ENCODE peak calls at places on chromosome 2, in six cellular contexts. V, M, S, E, Y and P are unnamed samples.

GRCh38 chr2:122651236-122651635 is 895.8 kb downstream of the TSN start:
- DNase-seq in S (no peak), M (no peak), E (no peak), V (no peak), Y (no peak), P (no peak)

GRCh38 chr2:232523682-232524597 is 2.0 kb upstream of the CHRND start:
- DNase-seq in Y (peak), V (no peak), M (no peak), E (no peak), S (peak), P (peak)

GRCh38 chr2:78992807-78993517 is 32.5 kb upstream of the REG3G start:
- DNase-seq in Y (no peak), M (no peak), S (peak), V (no peak), E (no peak), P (peak)

GRCh38 chr2:16281451-16282330 is 341.3 kb downstream of the MYCN start:
- DNase-seq in S (peak), Y (peak), E (no peak), V (no peak), M (no peak), P (no peak)

GRCh38 chr2:96095116-96095636 is 21.2 kb downstream of the ADRA2B start:
- DNase-seq in E (no peak), S (no peak), M (no peak), V (peak), Y (no peak), P (no peak)

GRCh38 chr2:95069465-95069864 is 44.0 kb downstream of the MAL start:
- DNase-seq in E (no peak), V (peak), M (no peak), Y (no peak), S (no peak), P (no peak)

GRCh38 chr2:167406558-167406957 is 518.3 kb downstream of the XIRP2 start:
- DNase-seq in Y (no peak), E (no peak), M (no peak), S (no peak), V (no peak), P (no peak)

GRCh38 chr2:44753552-44754285 is 187.8 kb upstream of the SIX3 start:
- DNase-seq in S (no peak), V (no peak), E (no peak), M (no peak), Y (no peak), P (no peak)

GRCh38 chr2:217314021-217314460 is 454.2 kb upstream of the TNP1 start:
- DNase-seq in E (no peak), S (no peak), M (no peak), Y (no peak), V (no peak), P (no peak)

GRCh38 chr2:232502901-232503791 is 15.5 kb upstream of the ECEL1 start:
- DNase-seq in M (no peak), Y (peak), V (no peak), S (no peak), E (no peak), P (peak)

GRCh38 chr2:131092409-131093065 is 723 bp downstream of the FAM168B start:
- DNase-seq in M (no peak), Y (no peak), E (no peak), S (no peak), V (no peak), P (no peak)

GRCh38 chr2:131094655-131095281 is 1.5 kb upstream of the FAM168B start:
- DNase-seq in S (no peak), Y (no peak), E (no peak), V (no peak), M (no peak), P (no peak)

DNA sequence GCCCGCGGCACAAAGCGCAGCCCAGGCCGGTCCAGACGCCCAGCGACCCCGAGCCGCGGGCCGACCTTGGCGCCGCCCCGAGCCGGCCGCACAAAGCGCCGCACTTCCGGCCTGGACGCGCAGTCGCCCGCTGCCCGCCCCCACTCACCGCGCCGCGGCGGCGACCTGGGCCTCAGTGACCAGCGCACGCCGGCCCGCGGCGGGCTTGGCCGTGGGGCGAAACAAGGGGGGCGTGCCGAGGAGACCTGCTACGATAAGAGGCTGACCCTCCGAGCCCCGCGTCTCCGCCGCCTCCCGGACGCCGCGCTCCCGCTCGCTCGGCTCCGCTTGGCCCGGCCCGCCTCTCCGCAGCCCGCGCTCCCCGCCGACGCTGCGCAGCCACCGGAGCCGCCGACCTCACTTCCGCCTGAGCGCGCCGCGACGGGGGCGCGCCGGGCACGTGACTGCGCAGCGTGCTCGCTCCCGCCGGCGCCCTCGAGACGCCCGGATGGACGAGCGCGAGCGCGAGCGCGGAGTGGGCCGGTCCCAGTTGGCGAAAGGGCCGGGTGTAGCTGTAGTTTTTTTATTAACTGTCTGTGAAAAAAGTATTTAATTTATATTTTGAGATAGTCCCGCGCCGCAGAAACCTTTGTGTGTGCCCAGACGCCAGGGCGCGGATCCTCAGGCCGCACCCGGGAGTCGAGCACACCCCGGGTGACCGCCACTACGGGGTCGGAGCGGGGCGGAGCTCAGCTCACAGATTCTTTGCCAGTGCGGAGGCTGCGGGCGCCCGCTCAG is at the start of gene FAM168B:
- DNase-seq in M (peak), Y (peak), S (peak), V (peak), E (peak), P (peak)
- TF ChIP-seq POLR2AphosphoS5 in M (peak), Y (peak), S (peak), V (peak), E (peak), P (peak)

DNA sequence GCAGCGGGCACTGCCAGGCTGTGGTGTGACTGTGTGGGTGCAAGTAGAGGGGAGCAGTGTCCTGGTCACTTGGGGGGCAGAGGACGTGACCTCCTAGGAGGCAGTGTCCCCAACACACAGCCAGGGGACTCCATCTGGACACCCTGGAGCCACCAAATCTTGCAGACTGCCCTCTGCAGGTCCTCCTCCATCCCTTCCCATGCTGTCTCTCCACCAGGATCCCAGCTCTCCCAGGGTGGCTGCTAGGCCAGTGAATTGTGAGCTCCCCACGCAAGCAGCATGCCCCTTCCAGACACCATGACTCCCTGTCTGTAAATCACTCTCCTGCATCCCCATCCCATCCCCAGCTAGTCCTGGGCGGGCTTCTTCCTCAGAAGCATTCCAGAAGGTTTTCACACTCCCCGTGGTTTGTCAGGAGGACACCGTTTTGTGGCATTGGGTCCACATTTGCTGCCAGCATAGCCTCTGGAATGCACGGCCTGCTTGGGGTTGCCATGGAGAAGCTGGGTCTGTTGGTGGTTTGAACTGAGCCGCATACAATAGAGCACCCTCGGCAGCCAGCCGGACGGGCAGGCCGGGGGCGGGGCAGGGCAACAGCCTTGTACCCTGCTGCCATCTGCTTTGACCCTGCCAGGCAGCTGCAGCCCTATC is 210.7 kb downstream of the KLHL29 start:
- DNase-seq in M (peak), S (no peak), Y (no peak), E (no peak), V (peak), P (no peak)
- TF ChIP-seq POLR2AphosphoS5 in M (no peak), S (no peak), Y (no peak), E (no peak), V (no peak), P (no peak)

GRCh38 chr2:128069769-128070168 is 21.2 kb upstream of the UGGT1 start:
- DNase-seq in Y (no peak), M (no peak), V (no peak), E (no peak), S (no peak), P (no peak)
- TF ChIP-seq POLR2AphosphoS5 in Y (no peak), M (no peak), V (no peak), E (no peak), S (no peak), P (no peak)

GRCh38 chr2:109322646-109323045 is 193.6 kb downstream of the SH3RF3 start:
- DNase-seq in E (no peak), V (no peak), S (no peak), M (no peak), Y (no peak), P (no peak)

GRCh38 chr2:109324859-109325258 is 195.9 kb downstream of the SH3RF3 start:
- DNase-seq in M (no peak), Y (no peak), V (peak), S (no peak), E (no peak), P (peak)

GRCh38 chr2:109321570-109321969 is 192.6 kb downstream of the SH3RF3 start:
- DNase-seq in S (no peak), M (no peak), Y (no peak), E (no peak), V (no peak), P (no peak)

GRCh38 chr2:109320195-109320935 is 191.4 kb downstream of the SH3RF3 start:
- DNase-seq in Y (no peak), V (no peak), E (no peak), M (no peak), S (no peak), P (no peak)

GRCh38 chr2:109322111-109322510 is 193.1 kb downstream of the SH3RF3 start:
- DNase-seq in V (peak), Y (no peak), M (no peak), E (no peak), S (no peak), P (peak)
- TF ChIP-seq POLR2AphosphoS5 in V (peak), Y (no peak), M (no peak), E (no peak), S (no peak), P (peak)

DNA sequence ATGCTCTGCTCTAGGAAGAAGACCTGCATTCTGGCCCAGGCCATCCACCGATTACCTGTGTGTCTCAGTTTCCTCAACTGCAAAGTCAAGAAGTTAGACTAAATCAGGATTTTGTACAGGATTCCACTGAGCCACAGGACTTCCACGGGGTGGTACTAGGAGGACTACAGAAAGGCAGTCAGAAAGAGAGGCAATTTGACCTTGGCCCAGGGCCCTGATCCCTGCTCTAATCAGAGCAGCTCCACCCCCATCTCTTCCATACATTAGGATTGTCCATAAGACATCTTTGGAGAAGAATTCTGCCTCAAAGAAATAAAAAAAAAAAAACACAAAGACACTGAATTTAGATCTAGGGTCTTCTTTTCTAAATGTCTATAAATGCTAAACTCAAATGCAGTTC is 52.8 kb upstream of the TSPYL6 start:
- DNase-seq in S (no peak), V (no peak), M (no peak), Y (no peak), E (no peak), P (no peak)
- TF ChIP-seq POLR2AphosphoS5 in S (no peak), V (no peak), M (no peak), Y (no peak), E (no peak), P (no peak)

GRCh38 chr2:235418918-235419317 is 74.9 kb upstream of the AGAP1 start:
- DNase-seq in M (no peak), V (no peak), E (no peak), Y (no peak), S (no peak), P (no peak)

GRCh38 chr2:235414422-235414821 is 79.4 kb upstream of the AGAP1 start:
- DNase-seq in E (no peak), M (no peak), Y (no peak), V (no peak), S (no peak), P (no peak)

GRCh38 chr2:235416816-235417499 is 76.9 kb upstream of the AGAP1 start:
- DNase-seq in Y (no peak), E (no peak), V (no peak), S (no peak), M (no peak), P (no peak)

GRCh38 chr2:235421618-235422017 is 72.2 kb upstream of the AGAP1 start:
- DNase-seq in S (no peak), E (no peak), V (no peak), Y (no peak), M (no peak), P (no peak)

DNA sequence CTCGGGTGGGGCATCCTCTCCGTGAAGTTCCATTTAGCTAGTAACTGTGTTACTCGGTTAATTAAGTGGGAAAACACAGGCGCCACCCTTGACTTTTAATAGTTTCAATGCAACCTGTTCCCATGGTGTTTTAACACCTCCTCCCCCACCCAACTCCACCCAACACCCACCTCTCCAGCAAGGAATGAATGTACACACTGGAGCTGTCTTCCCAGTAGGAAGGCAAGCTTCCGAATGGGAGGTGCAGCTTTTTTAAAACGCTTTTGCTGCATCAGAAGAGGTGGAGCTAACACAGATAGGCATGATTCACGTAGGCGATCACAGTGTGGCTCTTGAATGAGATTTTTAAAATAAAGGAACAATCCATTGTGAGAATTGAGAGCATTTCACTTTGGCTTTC is 73.8 kb upstream of the AGAP1 start:
- DNase-seq in E (no peak), V (no peak), S (no peak), M (no peak), Y (no peak), P (no peak)
- TF ChIP-seq POLR2AphosphoS5 in E (no peak), V (no peak), S (no peak), M (no peak), Y (no peak), P (no peak)

GRCh38 chr2:206452750-206453149 is 9.4 kb downstream of the ADAM23 start:
- DNase-seq in M (no peak), S (no peak), V (no peak), E (no peak), Y (no peak), P (no peak)
- TF ChIP-seq POLR2AphosphoS5 in M (no peak), S (no peak), V (no peak), E (no peak), Y (no peak), P (no peak)

GRCh38 chr2:9378433-9379371 is 44.6 kb downstream of the ITGB1BP1 start:
- DNase-seq in V (peak), M (no peak), E (no peak), Y (no peak), S (no peak), P (peak)
- TF ChIP-seq POLR2AphosphoS5 in V (no peak), M (no peak), E (no peak), Y (no peak), S (no peak), P (no peak)

DNA sequence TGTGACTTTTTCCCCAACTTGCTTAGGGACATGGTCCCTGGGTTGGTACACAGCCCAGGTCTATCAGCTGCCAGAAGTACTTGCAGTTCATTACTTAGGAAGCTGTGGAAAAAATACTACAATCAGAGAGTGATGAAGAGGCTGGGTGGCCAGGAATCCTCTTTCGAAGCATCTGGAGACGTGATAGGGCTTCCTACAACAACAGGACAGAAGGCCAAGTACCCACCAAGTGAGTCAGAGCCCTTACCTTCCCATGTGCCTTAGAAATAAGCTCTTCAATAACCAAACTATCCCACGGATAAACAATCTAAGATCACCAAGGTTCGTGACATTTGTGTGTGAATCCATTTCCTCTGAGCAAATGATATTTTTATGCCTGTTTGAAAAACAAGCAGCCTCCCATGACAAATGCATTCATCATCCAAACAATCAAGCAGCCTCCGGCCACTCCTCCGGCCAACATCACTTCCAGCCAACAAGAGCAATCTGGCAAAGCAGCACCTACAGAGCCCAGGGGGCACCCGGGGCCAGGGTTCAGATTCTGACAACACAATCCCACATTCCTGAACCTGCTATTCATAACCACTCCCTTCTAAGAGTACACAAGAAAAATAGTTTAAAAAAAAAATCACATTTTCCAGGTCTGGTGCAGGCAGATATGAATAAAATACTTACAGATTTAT is 26.4 kb downstream of the TBC1D8 start:
- DNase-seq in V (peak), M (no peak), S (no peak), E (no peak), Y (no peak), P (peak)
- TF ChIP-seq POLR2AphosphoS5 in V (no peak), M (no peak), S (no peak), E (no peak), Y (no peak), P (peak)